ENCODE peak calls at places on chromosome 13, in seven cellular contexts. Q, D, L, N, H, V and C are unnamed samples.

GRCh38 chr13:47334173-47334572 is 437.3 kb upstream of the HTR2A start:
- DNase-seq in Q (no peak), D (peak; percentile 84), L (no peak), N (no peak), H (no peak), V (no peak), C (no peak)

GRCh38 chr13:99003851-99004471 is 26.1 kb upstream of the DOCK9 start:
- DNase-seq in Q (no peak), D (no peak), L (no peak), N (no peak), H (no peak), V (no peak), C (peak; percentile 74)

GRCh38 chr13:71798723-71799122 is 68.3 kb downstream of the DACH1 start:
- DNase-seq in Q (no peak), D (no peak), L (no peak), N (no peak), H (no peak), V (no peak), C (no peak)

GRCh38 chr13:50130686-50131051 is 115.4 kb downstream of the KCNRG start:
- DNase-seq in Q (no peak), D (no peak), L (peak; percentile 44), N (no peak), H (no peak), V (no peak), C (no peak)

GRCh38 chr13:30569901-30570576 is 47.7 kb upstream of the USPL1 start:
- DNase-seq in Q (peak; percentile 33), D (peak; percentile 73), L (peak; percentile 17), N (peak; percentile 35), H (no peak), V (no peak), C (no peak)

GRCh38 chr13:53445682-53446081 is 417.1 kb downstream of the OLFM4 start:
- DNase-seq in Q (no peak), D (peak; percentile 90), L (no peak), N (no peak), H (no peak), V (peak; percentile 70), C (no peak)

GRCh38 chr13:100176781-100177389 is 88.0 kb downstream of the PCCA start:
- DNase-seq in Q (no peak), D (no peak), L (no peak), N (no peak), H (no peak), V (no peak), C (no peak)

GRCh38 chr13:106906431-106906996 is 338.6 kb upstream of the ARGLU1 start:
- DNase-seq in Q (no peak), D (no peak), L (no peak), N (no peak), H (no peak), V (no peak), C (no peak)

GRCh38 chr13:83883061-83883523 is 818 bp upstream of the SLITRK1 start:
- DNase-seq in Q (no peak), D (no peak), L (peak; percentile 58), N (no peak), H (no peak), V (no peak), C (no peak)

GRCh38 chr13:76917096-76917495 is 30.9 kb upstream of the KCTD12 start:
- DNase-seq in Q (no peak), D (no peak), L (no peak), N (no peak), H (no peak), V (no peak), C (no peak)

GRCh38 chr13:74768521-74769090 is 634.4 kb upstream of the KLF12 start:
- DNase-seq in Q (no peak), D (no peak), L (no peak), N (no peak), H (no peak), V (no peak), C (no peak)

GRCh38 chr13:89925107-89925506 is 1422.4 kb upstream of the MIR17HG start:
- DNase-seq in Q (no peak), D (no peak), L (peak; percentile 72), N (no peak), H (no peak), V (no peak), C (no peak)

GRCh38 chr13:97976551-97977375 is 23.3 kb downstream of the IPO5 start:
- DNase-seq in Q (no peak), D (no peak), L (peak; percentile 34), N (no peak), H (no peak), V (no peak), C (no peak)

GRCh38 chr13:95050800-95051620 is 250.2 kb downstream of the ABCC4 start:
- DNase-seq in Q (no peak), D (no peak), L (no peak), N (no peak), H (no peak), V (no peak), C (peak; percentile 8)

GRCh38 chr13:24032674-24033073 is 127.8 kb upstream of the SPATA13 start:
- DNase-seq in Q (no peak), D (no peak), L (no peak), N (no peak), H (no peak), V (no peak), C (no peak)

GRCh38 chr13:62085337-62085736 is 669.7 kb upstream of the PCDH20 start:
- DNase-seq in Q (no peak), D (no peak), L (peak; percentile 8), N (no peak), H (no peak), V (no peak), C (no peak)

GRCh38 chr13:50220938-50221337 is 205.7 kb downstream of the KCNRG start:
- DNase-seq in Q (no peak), D (no peak), L (no peak), N (no peak), H (no peak), V (no peak), C (no peak)

GRCh38 chr13:27334774-27335490 is 64.3 kb downstream of the RASL11A start:
- DNase-seq in Q (no peak), D (no peak), L (no peak), N (no peak), H (no peak), V (no peak), C (no peak)

GRCh38 chr13:95480131-95480545 is 72.4 kb upstream of the CLDN10 start:
- DNase-seq in Q (no peak), D (peak; percentile 70), L (no peak), N (no peak), H (no peak), V (no peak), C (no peak)

GRCh38 chr13:100588350-100589177 is at the start of gene GGACT:
- DNase-seq in Q (peak; percentile 21), D (peak; percentile 74), L (peak; percentile 91), N (peak; percentile 79), H (peak; percentile 84), V (peak; percentile 46), C (no peak)

GRCh38 chr13:51125495-51126226 is 14.6 kb upstream of the C13orf42 start:
- DNase-seq in Q (no peak), D (peak; percentile 72), L (peak; percentile 91), N (peak; percentile 53), H (no peak), V (peak; percentile 45), C (peak; percentile 89)

GRCh38 chr13:72540818-72541217 is 186.6 kb downstream of the MZT1 start:
- DNase-seq in Q (no peak), D (no peak), L (no peak), N (no peak), H (no peak), V (no peak), C (no peak)

GRCh38 chr13:82477436-82477835 is 1404.8 kb downstream of the SLITRK1 start:
- DNase-seq in Q (no peak), D (no peak), L (no peak), N (no peak), H (no peak), V (no peak), C (no peak)

GRCh38 chr13:82480415-82480814 is 1401.9 kb downstream of the SLITRK1 start:
- DNase-seq in Q (no peak), D (no peak), L (peak; percentile 51), N (no peak), H (no peak), V (no peak), C (no peak)
- TF ChIP-seq CTCF in Q (no peak), D (no peak), L (peak; percentile 90), N (no peak), H (no peak), V (no peak), C (no peak)

GRCh38 chr13:46124531-46124966 is 19.7 kb upstream of the CPB2 start:
- DNase-seq in Q (no peak), D (no peak), L (no peak), N (no peak), H (no peak), V (no peak), C (no peak)
- TF ChIP-seq POLR2AphosphoS5 in Q (no peak), D (no peak), L (no peak), N (no peak), H (no peak), V (no peak), C (no peak)

GRCh38 chr13:80400834-80401450 is 60.0 kb upstream of the SPRY2 start:
- DNase-seq in Q (no peak), D (no peak), L (no peak), N (no peak), H (no peak), V (no peak), C (no peak)

GRCh38 chr13:80399340-80400163 is 58.6 kb upstream of the SPRY2 start:
- DNase-seq in Q (peak; percentile 74), D (no peak), L (no peak), N (peak; percentile 76), H (no peak), V (no peak), C (no peak)

GRCh38 chr13:80400164-80400767 is 59.3 kb upstream of the SPRY2 start:
- DNase-seq in Q (no peak), D (no peak), L (no peak), N (no peak), H (no peak), V (no peak), C (no peak)
- H3K27ac ChIP-seq in Q (peak overlapping the region; percentile 45), D (no peak overlapping the region), L (no peak overlapping the region), N (peak overlapping the region; percentile 74), H (no peak overlapping the region), V (no peak overlapping the region), C (no peak overlapping the region)

GRCh38 chr13:45327253-45327954 is 13.6 kb downstream of the TPT1 start:
- DNase-seq in Q (no peak), D (no peak), L (peak; percentile 38), N (no peak), H (no peak), V (no peak), C (no peak)

GRCh38 chr13:45331123-45331619 is 9.8 kb downstream of the TPT1 start:
- DNase-seq in Q (no peak), D (no peak), L (no peak), N (no peak), H (no peak), V (no peak), C (no peak)

GRCh38 chr13:45321230-45321629 is 19.8 kb downstream of the TPT1 start:
- DNase-seq in Q (no peak), D (no peak), L (no peak), N (no peak), H (no peak), V (no peak), C (no peak)

GRCh38 chr13:45328661-45329105 is 12.3 kb downstream of the TPT1 start:
- DNase-seq in Q (no peak), D (no peak), L (no peak), N (no peak), H (no peak), V (no peak), C (no peak)

DNA sequence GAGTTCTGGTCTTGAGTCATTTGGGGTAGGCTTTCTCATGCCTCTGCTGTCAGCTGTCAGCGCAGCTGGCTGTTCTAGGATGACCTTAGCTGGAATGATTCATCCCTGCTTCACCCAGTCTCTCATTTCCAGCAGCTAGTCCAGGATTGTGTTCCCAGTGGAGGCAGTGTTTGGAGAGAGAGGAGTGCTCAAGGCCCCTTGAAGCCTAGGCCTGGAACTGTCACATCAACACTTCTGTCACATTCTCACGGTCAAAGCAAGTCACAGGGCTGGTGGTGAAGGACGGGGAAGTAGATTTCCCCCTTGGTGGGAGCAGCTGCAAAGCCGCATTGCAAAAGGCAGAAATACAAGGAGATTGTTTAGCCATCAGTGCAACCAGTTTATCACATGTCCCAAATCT is 15.2 kb downstream of the TPT1 start:
- DNase-seq in Q (no peak), D (no peak), L (no peak), N (no peak), H (no peak), V (no peak), C (no peak)
- TF ChIP-seq CTCF in Q (no peak), D (no peak), L (no peak), N (no peak), H (no peak), V (no peak), C (no peak)